ENCODE peak calls at places on chromosomes 5 and 9, in nine cellular contexts. S is ovary; H is cardiac muscle cell; J is BE2C; Y is left lung; Z is aorta; K is effector memory CD4-positive, alpha-beta T cell; A is stomach; P is psoas muscle. N is an unnamed sample. For H3K4me1, the result is how much of the 10 kb centered on the place peaks cover.

GRCh38 chr5:160297776-160298175 is 14.6 kb downstream of the CCNJL start:
- DNase-seq in P (no peak), J (no peak), Z (no peak), Y (no peak), A (no peak), H (no peak), S (no peak), K (no peak), N (peak)

GRCh38 chr5:64457846-64458245 is 48.0 kb upstream of the RGS7BP start:
- DNase-seq in Z (no peak), H (no peak), Y (no peak), S (no peak), K (no peak), A (no peak), J (no peak), P (no peak), N (no peak)

GRCh38 chr5:124650960-124651662 is 95.3 kb downstream of the ZNF608 start:
- DNase-seq in P (no peak), Y (no peak), K (no peak), H (peak), S (no peak), Z (no peak), J (no peak), A (no peak), N (no peak)

GRCh38 chr9:113495555-113495954 is 32.0 kb downstream of the RGS3 start:
- DNase-seq in J (no peak), P (no peak), A (no peak), K (no peak), H (no peak), S (no peak), Z (no peak), Y (no peak), N (no peak)

GRCh38 chr9:112049834-112050516 is 125.1 kb downstream of the SUSD1 start:
- DNase-seq in H (peak), Y (no peak), J (peak), K (no peak), S (no peak), Z (no peak), P (no peak), A (no peak), N (no peak)

GRCh38 chr9:22047596-22047995 is 38.5 kb upstream of the CDKN2B start:
- DNase-seq in H (no peak), Y (no peak), K (no peak), A (no peak), P (no peak), Z (no peak), S (no peak), J (no peak), N (no peak)

GRCh38 chr5:147949711-147950573 is 43.6 kb upstream of the C5orf46 start:
- DNase-seq in Z (no peak), J (no peak), Y (no peak), A (no peak), K (no peak), H (peak), S (no peak), P (no peak), N (no peak)

GRCh38 chr9:134320195-134320885 is 5.9 kb upstream of the RXRA start:
- DNase-seq in P (peak), Z (no peak), H (no peak), Y (peak), K (no peak), A (no peak), J (peak), S (peak), N (no peak)

GRCh38 chr5:163221581-163221980 is 215.8 kb upstream of the CCNG1 start:
- DNase-seq in J (no peak), S (no peak), H (no peak), Y (no peak), K (no peak), P (no peak), Z (no peak), A (no peak), N (no peak)

GRCh38 chr5:38420691-38421395 is 135.6 kb downstream of the LIFR start:
- DNase-seq in S (peak), P (no peak), J (peak), Z (peak), K (no peak), H (peak), A (peak), Y (no peak), N (peak)
- H3K4me1 ChIP-seq in S (under half), P (under half), J (under half), Z (under half), K (under half), H (under half), A (under half), Y (under half), N (under half)

GRCh38 chr9:34654317-34655083 is 2.5 kb downstream of the IL11RA start:
- DNase-seq in Y (no peak), P (peak), S (peak), J (peak), K (no peak), A (peak), H (peak), Z (peak), N (peak)

GRCh38 chr9:34651876-34652602 is at the start of gene IL11RA:
- DNase-seq in K (no peak), H (peak), P (peak), A (peak), Y (peak), S (peak), J (peak), Z (peak), N (peak)

GRCh38 chr9:34652608-34653007 is 623 bp downstream of the IL11RA start:
- DNase-seq in J (no peak), S (no peak), P (no peak), K (no peak), H (peak), Y (no peak), A (no peak), Z (no peak), N (no peak)

GRCh38 chr9:34653131-34653530 is 1.1 kb downstream of the IL11RA start:
- DNase-seq in A (no peak), Z (peak), P (no peak), K (no peak), H (peak), S (peak), J (no peak), Y (no peak), N (no peak)

DNA sequence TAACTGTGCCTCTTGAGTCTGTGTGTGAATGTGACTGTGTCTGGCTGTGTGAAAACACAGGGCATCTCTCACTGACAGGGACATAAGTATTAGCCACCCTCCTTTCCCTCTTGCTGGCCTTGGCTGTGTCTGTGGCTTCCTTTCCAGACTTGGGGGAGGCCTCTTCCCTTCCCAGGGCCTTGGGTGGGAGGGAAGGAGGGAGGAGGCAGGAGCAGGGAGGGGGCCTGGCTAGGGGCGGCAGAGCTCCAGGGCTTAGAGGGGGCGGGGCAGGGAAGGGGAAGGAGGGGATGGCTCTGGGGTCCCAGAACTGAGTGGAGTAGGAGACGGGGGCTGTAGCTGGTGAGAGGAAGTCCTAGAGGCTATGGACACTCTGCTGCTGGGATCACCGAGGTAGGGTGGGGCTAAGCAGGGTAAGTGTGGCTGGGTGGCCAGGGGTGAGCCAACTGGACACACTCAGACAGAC is 1.7 kb downstream of the IL11RA start:
- DNase-seq in J (peak), P (no peak), H (peak), Z (peak), A (no peak), K (no peak), S (peak), Y (no peak), N (no peak)
- H3K4me1 ChIP-seq in J (under half), P (under half), H (under half), Z (under half), A (under half), K (under half), S (under half), Y (under half), N (under half)

GRCh38 chr5:136033244-136033643 is 4.5 kb downstream of the TGFBI start:
- DNase-seq in J (no peak), H (no peak), K (no peak), Y (no peak), A (no peak), Z (no peak), P (no peak), S (no peak), N (no peak)

GRCh38 chr5:136031713-136032112 is 2.9 kb downstream of the TGFBI start:
- DNase-seq in J (no peak), A (no peak), K (no peak), Y (no peak), Z (peak), S (no peak), H (no peak), P (no peak), N (no peak)

GRCh38 chr5:136033848-136034247 is 5.1 kb downstream of the TGFBI start:
- DNase-seq in Y (no peak), Z (peak), P (no peak), H (peak), K (no peak), A (no peak), S (no peak), J (no peak), N (no peak)

GRCh38 chr5:136030956-136031611 is 2.3 kb downstream of the TGFBI start:
- DNase-seq in H (no peak), J (no peak), K (no peak), A (no peak), Z (peak), S (no peak), Y (no peak), P (no peak), N (no peak)

GRCh38 chr5:136032564-136032963 is 3.8 kb downstream of the TGFBI start:
- DNase-seq in Y (no peak), S (no peak), H (peak), K (no peak), P (no peak), Z (peak), J (no peak), A (no peak), N (no peak)
- H3K4me1 ChIP-seq in Y (under half), S (under half), H (under half), K (under half), P (under half), Z (under half), J (under half), A (under half), N (under half)

DNA sequence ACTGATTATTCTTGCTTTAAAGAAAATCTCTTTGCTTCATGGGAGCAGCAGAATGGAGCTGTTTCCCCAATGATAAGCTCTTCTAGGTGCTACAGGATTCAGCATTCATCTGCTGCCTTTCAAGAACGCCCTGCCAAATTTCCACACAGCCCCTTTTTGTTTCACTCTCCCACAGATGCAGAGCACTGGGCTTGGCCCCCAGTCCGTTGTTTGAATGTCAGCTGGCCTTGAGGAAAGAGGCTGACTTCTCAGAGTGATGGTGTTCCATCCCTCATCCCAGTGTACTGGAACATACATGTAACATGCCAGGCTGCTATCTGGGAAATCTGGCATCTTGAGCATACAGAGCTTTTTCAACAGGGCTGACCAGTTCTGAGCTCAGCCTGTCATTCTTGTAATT is 2.6 kb downstream of the GALNT10 start:
- DNase-seq in P (no peak), H (no peak), S (no peak), J (no peak), A (no peak), Z (no peak), K (no peak), Y (no peak), N (no peak)
- H3K4me1 ChIP-seq in P (under half), H (under half), S (under half), J (under half), A (under half), Z (under half), K (under half), Y (under half), N (under half)

GRCh38 chr9:83986223-83986622 is 5.6 kb downstream of the RMI1 start:
- DNase-seq in Z (no peak), H (no peak), S (no peak), J (no peak), P (no peak), K (no peak), A (no peak), Y (no peak), N (no peak)
- H3K4me1 ChIP-seq in Z (under half), H (under half), S (under half), J (under half), P (under half), K (under half), A (under half), Y (under half), N (under half)

GRCh38 chr5:351911-352225 is 30.4 kb downstream of the AHRR start:
- DNase-seq in J (no peak), K (no peak), P (no peak), A (no peak), H (no peak), Y (no peak), Z (no peak), S (no peak), N (no peak)
- H3K4me1 ChIP-seq in J (under half), K (under half), P (under half), A (under half), H (under half), Y (under half), Z (under half), S (under half), N (under half)

GRCh38 chr5:98770158-98770910 is 3.1 kb upstream of the RGMB start:
- DNase-seq in Z (peak), S (peak), K (peak), A (peak), J (peak), Y (peak), H (peak), P (peak), N (no peak)

GRCh38 chr5:98768160-98769005 is 5.1 kb upstream of the RGMB start:
- DNase-seq in H (peak), S (peak), K (peak), A (peak), J (peak), Z (no peak), Y (peak), P (peak), N (no peak)

GRCh38 chr5:98769256-98770157 is 4.0 kb upstream of the RGMB start:
- DNase-seq in A (peak), Z (peak), H (peak), S (peak), J (peak), Y (peak), K (no peak), P (peak), N (no peak)

GRCh38 chr5:98767563-98767962 is 5.9 kb upstream of the RGMB start:
- DNase-seq in J (no peak), H (no peak), A (no peak), Z (no peak), P (no peak), Y (no peak), S (no peak), K (no peak), N (no peak)

GRCh38 chr5:98769006-98769255 is 4.5 kb upstream of the RGMB start:
- DNase-seq in S (no peak), H (no peak), Y (peak), K (peak), Z (no peak), P (peak), J (no peak), A (peak), N (peak)
- H3K4me1 ChIP-seq in S (under half), H (under half), Y (under half), K (under half), Z (under half), P (under half), J (under half), A (under half), N (under half)